ENCODE peak calls at places on chromosomes 7 and 10, in eight cellular contexts. G, V, I, C, T, K, R and B are unnamed samples.

GRCh38 chr7:108034586-108034985 is 31.6 kb upstream of the LAMB1 start:
- DNase-seq in G (no peak), V (no peak), I (no peak), C (no peak), T (no peak), K (no peak), R (no peak), B (no peak)

GRCh38 chr10:47164126-47164799 is 135.7 kb upstream of the GDF10 start:
- DNase-seq in G (peak; percentile 88), V (no peak), I (no peak), C (peak; percentile 88), T (no peak), K (no peak), R (no peak), B (peak; percentile 94)

GRCh38 chr7:5692112-5692844 is 89.2 kb downstream of the RNF216 start:
- DNase-seq in G (peak; percentile 97), V (peak; percentile 66), I (peak; percentile 83), C (peak; percentile 98), T (no peak), K (peak; percentile 47), R (peak; percentile 60), B (peak; percentile 91)

GRCh38 chr10:124651402-124651887 is 92.7 kb downstream of the FAM53B start:
- DNase-seq in G (no peak), V (no peak), I (no peak), C (no peak), T (no peak), K (no peak), R (no peak), B (no peak)

GRCh38 chr7:104275900-104276299 is 52.5 kb upstream of the LHFPL3 start:
- DNase-seq in G (no peak), V (no peak), I (no peak), C (no peak), T (no peak), K (no peak), R (no peak), B (no peak)

GRCh38 chr10:90930971-90931841 is 10.3 kb upstream of the ANKRD1 start:
- DNase-seq in G (peak; percentile 97), V (no peak), I (no peak), C (peak; percentile 99), T (peak; percentile 49), K (peak; percentile 39), R (peak; percentile 14), B (peak; percentile 87)

GRCh38 chr7:113289140-113289740 is 170.9 kb upstream of the SMIM30 start:
- DNase-seq in G (peak; percentile 58), V (peak; percentile 30), I (peak; percentile 10), C (peak; percentile 53), T (peak; percentile 66), K (no peak), R (no peak), B (peak; percentile 11)

GRCh38 chr10:98309366-98310355 is 41.7 kb upstream of the LOXL4 start:
- DNase-seq in G (peak; percentile 88), V (peak; percentile 27), I (no peak), C (peak; percentile 78), T (peak; percentile 82), K (peak; percentile 63), R (peak; percentile 68), B (peak; percentile 52)

GRCh38 chr7:21767300-21767900 is 178.3 kb downstream of the CDCA7L start:
- DNase-seq in G (peak; percentile 61), V (peak; percentile 91), I (peak; percentile 75), C (peak; percentile 44), T (peak; percentile 88), K (peak; percentile 62), R (no peak), B (peak; percentile 70)

GRCh38 chr10:24973163-24973562 is 20.8 kb upstream of the PRTFDC1 start:
- DNase-seq in G (no peak), V (no peak), I (no peak), C (no peak), T (no peak), K (no peak), R (no peak), B (no peak)

GRCh38 chr7:118771672-118772071 is 547.2 kb downstream of the ANKRD7 start:
- DNase-seq in G (no peak), V (no peak), I (no peak), C (no peak), T (no peak), K (no peak), R (no peak), B (no peak)

GRCh38 chr10:6507311-6507710 is 72.8 kb downstream of the PRKCQ start:
- DNase-seq in G (no peak), V (peak; percentile 49), I (no peak), C (no peak), T (no peak), K (no peak), R (no peak), B (no peak)

GRCh38 chr7:16564909-16565426 is 38.3 kb downstream of the LRRC72 start:
- DNase-seq in G (peak; percentile 70), V (peak; percentile 46), I (peak; percentile 42), C (peak; percentile 33), T (peak; percentile 60), K (no peak), R (no peak), B (peak; percentile 16)

GRCh38 chr7:142608630-142609029 is 140.6 kb upstream of the PRSS1 start:
- DNase-seq in G (no peak), V (no peak), I (no peak), C (no peak), T (no peak), K (no peak), R (no peak), B (no peak)

GRCh38 chr10:20040012-20040411 is 223.8 kb downstream of the PLXDC2 start:
- DNase-seq in G (peak; percentile 79), V (no peak), I (no peak), C (peak; percentile 19), T (no peak), K (no peak), R (no peak), B (no peak)

GRCh38 chr7:103076767-103077166 is 1.8 kb downstream of the ARMC10 start:
- DNase-seq in G (no peak), V (no peak), I (no peak), C (no peak), T (no peak), K (no peak), R (no peak), B (no peak)

DNA sequence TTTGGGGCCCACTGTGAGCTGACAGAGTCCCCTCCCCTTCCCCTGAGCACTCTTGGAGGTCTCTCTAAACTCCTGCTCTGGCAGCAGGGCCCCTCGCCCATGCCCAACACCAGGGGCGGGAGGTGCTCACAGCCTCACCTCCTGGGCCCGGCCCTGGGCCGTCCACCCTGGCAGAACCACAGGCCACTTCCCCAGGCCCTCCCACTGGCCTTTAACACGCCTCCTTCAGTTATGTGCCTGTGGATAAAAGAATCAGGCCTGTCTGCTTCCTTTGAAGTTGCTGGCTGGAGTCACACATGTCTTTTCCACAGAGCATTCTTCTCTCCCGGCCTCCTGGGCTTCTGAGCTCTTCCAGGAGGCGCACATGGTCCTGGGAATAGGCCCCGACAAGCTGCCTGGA is 10.2 kb downstream of the MYL10 start:
- DNase-seq in G (no peak), V (no peak), I (no peak), C (peak; percentile 32), T (no peak), K (no peak), R (no peak), B (no peak)
- H3K4me3 ChIP-seq in G (no peak overlapping the region), V (no peak overlapping the region), I (no peak overlapping the region), C (no peak overlapping the region), T (no peak overlapping the region), K (no peak overlapping the region), R (no peak overlapping the region), B (no peak overlapping the region)

GRCh38 chr7:150411606-150412005 is 32.5 kb downstream of the ZNF775 start:
- DNase-seq in G (no peak), V (no peak), I (no peak), C (no peak), T (no peak), K (no peak), R (no peak), B (no peak)
- TF ChIP-seq CTCF in G (no peak), V (no peak), I (no peak), C (no peak), T (no peak), K (no peak), R (no peak), B (no peak)

GRCh38 chr10:88346151-88346977 is 236.8 kb downstream of the RNLS start:
- DNase-seq in G (no peak), V (no peak), I (no peak), C (peak; percentile 9), T (no peak), K (no peak), R (no peak), B (no peak)

GRCh38 chr10:88347022-88347421 is 236.1 kb downstream of the RNLS start:
- DNase-seq in G (peak; percentile 40), V (no peak), I (no peak), C (no peak), T (no peak), K (no peak), R (no peak), B (no peak)

GRCh38 chr10:88343761-88344484 is 239.2 kb downstream of the RNLS start:
- DNase-seq in G (peak; percentile 69), V (no peak), I (no peak), C (peak; percentile 11), T (no peak), K (no peak), R (no peak), B (no peak)

GRCh38 chr10:88342733-88343310 is 240.3 kb downstream of the RNLS start:
- DNase-seq in G (no peak), V (no peak), I (no peak), C (no peak), T (no peak), K (no peak), R (no peak), B (no peak)

DNA sequence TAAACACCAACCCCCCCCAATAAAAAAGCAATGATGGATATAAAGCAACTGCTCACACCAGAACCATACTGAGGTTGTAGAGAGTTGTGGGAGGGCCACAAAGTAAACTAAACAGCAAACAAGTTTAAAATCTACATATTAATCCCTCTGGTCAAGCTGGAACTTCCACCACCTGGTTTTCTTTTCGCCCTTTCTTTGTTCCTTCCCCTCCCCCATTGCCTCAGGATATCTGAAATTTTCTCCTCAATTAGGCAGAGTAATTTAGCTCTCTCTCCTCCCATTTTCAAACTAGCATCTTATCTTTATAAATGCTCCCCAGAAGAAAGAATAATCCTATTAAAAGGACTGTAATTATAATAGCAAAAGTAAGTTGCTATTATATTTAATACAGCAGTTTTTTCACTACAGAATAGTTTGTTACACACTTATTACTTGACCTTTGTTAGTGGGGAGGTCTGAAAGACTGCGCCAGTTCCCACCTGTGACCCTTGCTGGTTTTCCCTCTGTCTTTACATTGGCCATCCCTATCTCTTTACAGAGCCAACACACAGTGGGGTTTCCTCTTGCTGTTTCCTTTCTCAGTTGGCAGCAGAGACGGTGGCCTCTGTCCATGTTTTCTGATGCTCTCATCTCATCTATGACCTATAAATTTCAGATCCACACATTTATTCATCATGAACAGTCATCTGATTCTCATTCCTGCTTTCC is 235.4 kb downstream of the RNLS start:
- DNase-seq in G (no peak), V (no peak), I (no peak), C (no peak), T (no peak), K (no peak), R (no peak), B (no peak)
- H3K4me3 ChIP-seq in G (no peak overlapping the region), V (no peak overlapping the region), I (no peak overlapping the region), C (no peak overlapping the region), T (no peak overlapping the region), K (no peak overlapping the region), R (no peak overlapping the region), B (no peak overlapping the region)

GRCh38 chr10:34017281-34017680 is 682.8 kb upstream of the NRP1 start:
- DNase-seq in G (no peak), V (no peak), I (no peak), C (no peak), T (peak; percentile 45), K (no peak), R (no peak), B (no peak)
- TF ChIP-seq CTCF in G (no peak), V (no peak), I (peak; percentile 33), C (no peak), T (peak; percentile 57), K (no peak), R (no peak), B (peak; percentile 4)

GRCh38 chr7:36280840-36281812 is 108.5 kb upstream of the ANLN start:
- DNase-seq in G (peak; percentile 79), V (peak; percentile 71), I (peak; percentile 86), C (peak; percentile 90), T (peak; percentile 62), K (no peak), R (peak; percentile 67), B (peak; percentile 63)
- H3K4me3 ChIP-seq in G (no peak overlapping the region), V (no peak overlapping the region), I (peak overlapping the region; percentile 36), C (peak overlapping the region; percentile 46), T (peak overlapping the region; percentile 30), K (no peak overlapping the region), R (no peak overlapping the region), B (no peak overlapping the region)